ENCODE peak calls at places on chromosomes 6 and 20, in five cellular contexts. J is SK-N-SH, B is dermis microvascular lymphatic vessel endothelial cell, U is caudate nucleus, I is ACHN. X is an unnamed sample.

GRCh38 chr6:48826884-48827701 is 636.0 kb downstream of the MMUT start:
- DNase-seq in J (no peak), B (peak; percentile 75), U (no peak), I (peak; percentile 93), X (no peak)

GRCh38 chr6:19838442-19839236 is 1.5 kb downstream of the ID4 start:
- DNase-seq in J (peak; percentile 45), B (no peak), U (no peak), I (no peak), X (peak; percentile 18)

GRCh38 chr6:1538810-1539482 is 70.8 kb upstream of the FOXC1 start:
- DNase-seq in J (no peak), I (no peak), B (no peak), U (no peak), X (no peak)

GRCh38 chr6:111530777-111531176 is 47.8 kb upstream of the REV3L start:
- DNase-seq in J (no peak), B (no peak), U (no peak), I (no peak), X (no peak)

GRCh38 chr20:56933331-56933698 is 304.2 kb downstream of the TFAP2C start:
- DNase-seq in J (no peak), I (no peak), U (no peak), B (no peak), X (no peak)

GRCh38 chr20:50245561-50246366 is 55.1 kb downstream of the CEBPB start:
- DNase-seq in B (peak; percentile 8), U (no peak), J (no peak), I (peak; percentile 35), X (no peak)

GRCh38 chr6:85402071-85402470 is 47.8 kb upstream of the NT5E start:
- DNase-seq in U (no peak), J (peak; percentile 4), I (no peak), B (peak; percentile 12), X (no peak)

GRCh38 chr6:24325978-24326377 is 31.9 kb downstream of the DCDC2 start:
- DNase-seq in J (no peak), U (no peak), B (no peak), I (no peak), X (no peak)

GRCh38 chr20:35992713-35993335 is 24.4 kb downstream of the CNBD2 start:
- DNase-seq in J (peak; percentile 81), U (no peak), I (peak; percentile 70), B (peak; percentile 64), X (peak; percentile 54)

GRCh38 chr6:113690957-113691656 is 166.0 kb upstream of the MARCKS start:
- DNase-seq in U (no peak), J (no peak), I (no peak), B (no peak), X (no peak)

GRCh38 chr6:107985701-107986100 is 27.7 kb upstream of the SEC63 start:
- DNase-seq in J (no peak), I (no peak), U (no peak), B (no peak), X (no peak)

GRCh38 chr6:43966806-43967575 is 160.3 kb downstream of the MRPL14 start:
- DNase-seq in B (no peak), U (no peak), I (no peak), J (no peak), X (no peak)

GRCh38 chr6:156686429-156686939 is 90.7 kb upstream of the ARID1B start:
- DNase-seq in I (peak; percentile 70), J (peak; percentile 69), U (no peak), B (peak; percentile 60), X (no peak)

GRCh38 chr6:6678185-6678671 is 89.7 kb downstream of the LY86 start:
- DNase-seq in B (peak; percentile 58), J (no peak), U (no peak), I (no peak), X (no peak)

GRCh38 chr6:41719796-41720620 is 15.4 kb downstream of the TFEB start:
- DNase-seq in J (no peak), B (no peak), I (no peak), U (no peak), X (no peak)

GRCh38 chr6:139370047-139370706 is 4.3 kb downstream of the CITED2 start:
- DNase-seq in I (peak; percentile 60), J (no peak), B (peak; percentile 56), U (no peak), X (no peak)

GRCh38 chr6:52994789-52995078 is 350 bp downstream of the GSTA4 start:
- DNase-seq in U (no peak), I (no peak), J (peak; percentile 64), B (no peak), X (peak; percentile 13)

GRCh38 chr20:18632196-18632789 is 44.4 kb downstream of the DTD1 start:
- DNase-seq in J (peak; percentile 74), B (peak; percentile 62), U (peak; percentile 42), I (peak; percentile 44), X (peak; percentile 42)

GRCh38 chr6:29414588-29414987 is at the start of gene OR12D1:
- DNase-seq in J (no peak), B (no peak), I (peak; percentile 7), U (no peak), X (no peak)